ENCODE peak calls at places on chromosomes 4 and X, in seven cellular contexts. C, D, U, T, M, L and X are unnamed samples. For H3K27me3, the result is how much of the 10 kb centered on the place peaks cover.

GRCh38 chrX:18769364-18769763 is 61.9 kb downstream of the PPEF1 start:
- DNase-seq in L (no peak), M (no peak), C (no peak), T (no peak), U (no peak), D (no peak), X (no peak)

GRCh38 chrX:25968920-25969319 is 169.2 kb upstream of the MAGEB18 start:
- DNase-seq in L (peak), M (peak), U (no peak), D (no peak), T (no peak), C (no peak), X (no peak)

GRCh38 chr4:33751050-33751449 is 2493.3 kb downstream of the ARAP2 start:
- DNase-seq in D (no peak), U (no peak), C (no peak), T (no peak), L (no peak), M (no peak), X (no peak)

GRCh38 chr4:43243433-43244116 is 351.1 kb downstream of the GRXCR1 start:
- DNase-seq in T (no peak), L (no peak), U (no peak), D (no peak), C (no peak), M (no peak), X (no peak)

GRCh38 chrX:71017396-71017939 is 50.7 kb downstream of the SNX12 start:
- DNase-seq in U (no peak), C (no peak), D (no peak), T (no peak), M (peak), L (no peak), X (no peak)

GRCh38 chrX:107716045-107716684 is 59.4 kb downstream of the TSC22D3 start:
- DNase-seq in T (no peak), D (no peak), L (peak), U (no peak), C (peak), M (peak), X (peak)

GRCh38 chr4:167233523-167234387 is 539 bp downstream of the SPOCK3 start:
- DNase-seq in L (peak), T (no peak), D (no peak), C (no peak), M (peak), U (no peak), X (no peak)

GRCh38 chr4:1026115-1026514 is 14.7 kb downstream of the FGFRL1 start:
- DNase-seq in L (peak), D (no peak), C (peak), M (no peak), U (peak), T (no peak), X (no peak)

GRCh38 chr4:16597829-16598228 is 300.6 kb downstream of the LDB2 start:
- DNase-seq in C (no peak), L (no peak), D (no peak), U (no peak), T (no peak), M (peak), X (no peak)

GRCh38 chrX:57573754-57574153 is 18.1 kb upstream of the ZXDB start:
- DNase-seq in T (no peak), C (no peak), L (peak), M (no peak), D (no peak), U (no peak), X (no peak)

GRCh38 chr4:5160668-5161067 is 109.4 kb downstream of the STK32B start:
- DNase-seq in T (no peak), L (no peak), M (no peak), U (no peak), C (no peak), D (no peak), X (no peak)

DNA sequence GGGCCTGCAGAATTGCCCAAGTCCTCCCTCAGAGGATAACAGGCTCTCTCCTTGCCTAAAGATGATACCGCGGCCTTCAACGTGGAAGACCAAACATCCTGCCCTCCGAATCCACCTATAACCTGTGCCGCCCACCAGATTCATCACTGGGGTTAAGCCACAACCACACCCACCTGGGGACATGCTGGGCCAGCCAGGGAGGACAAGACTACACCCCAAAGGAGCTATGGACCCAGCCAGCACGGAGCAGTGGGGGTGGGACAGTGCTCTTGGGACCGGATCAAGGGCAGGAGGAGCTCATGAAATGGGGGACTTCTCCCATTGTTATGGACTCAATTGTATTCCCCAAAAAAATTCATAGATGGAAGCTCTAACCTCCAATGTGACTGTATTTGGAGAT is 6.8 kb upstream of the MAN2B2 start:
- DNase-seq in T (no peak), M (no peak), U (no peak), C (no peak), D (no peak), L (no peak), X (no peak)
- H3K27me3 ChIP-seq in T (under half), M (under half), U (under half), C (under half), D (under half), L (half or more), X (under half)

DNA sequence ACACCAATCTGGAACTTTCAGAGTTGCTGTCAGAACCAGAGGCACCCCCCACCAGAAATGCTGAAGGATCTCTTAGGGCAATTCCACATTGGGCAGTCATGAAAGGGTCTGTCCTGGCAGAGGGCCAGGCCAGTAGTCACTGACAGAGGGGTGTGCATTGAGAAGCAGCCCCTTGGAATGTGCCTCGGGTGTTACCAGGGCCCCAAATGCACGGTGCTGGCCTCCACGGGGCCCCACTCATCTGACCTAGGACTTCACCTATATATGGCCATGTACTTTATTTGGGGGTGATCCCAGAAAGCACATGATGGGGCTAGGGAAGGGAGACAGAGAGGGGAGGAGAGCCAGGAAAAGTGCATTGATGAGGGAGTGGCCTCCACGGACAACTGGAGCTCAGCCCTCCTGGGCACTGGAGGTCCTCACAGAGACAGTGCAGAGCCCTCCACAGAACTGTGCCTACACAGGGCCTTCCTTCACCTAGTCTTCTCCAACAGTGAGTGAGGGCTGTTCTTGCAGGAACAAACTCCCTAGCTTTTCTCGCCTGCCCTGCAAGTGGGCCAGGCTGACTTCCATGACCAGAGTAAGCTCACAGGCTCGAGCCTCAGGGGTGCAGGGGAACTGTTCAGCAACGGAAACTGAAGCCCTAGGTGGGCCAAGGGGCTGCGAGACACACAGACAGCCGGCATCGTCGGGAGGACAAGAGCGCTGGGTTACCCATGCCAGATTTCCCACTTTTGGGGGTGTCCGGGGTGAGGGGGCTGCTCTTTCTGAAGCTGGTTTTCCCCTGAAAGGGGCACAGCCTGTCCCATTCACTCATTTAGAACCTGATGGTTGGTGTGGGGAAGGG is 136.2 kb downstream of the HMX1 start:
- DNase-seq in C (peak), M (no peak), T (peak), D (no peak), U (peak), L (no peak), X (no peak)
- H3K4me3 ChIP-seq in C (no peak), M (no peak), T (no peak), D (no peak), U (no peak), L (no peak), X (no peak)

DNA sequence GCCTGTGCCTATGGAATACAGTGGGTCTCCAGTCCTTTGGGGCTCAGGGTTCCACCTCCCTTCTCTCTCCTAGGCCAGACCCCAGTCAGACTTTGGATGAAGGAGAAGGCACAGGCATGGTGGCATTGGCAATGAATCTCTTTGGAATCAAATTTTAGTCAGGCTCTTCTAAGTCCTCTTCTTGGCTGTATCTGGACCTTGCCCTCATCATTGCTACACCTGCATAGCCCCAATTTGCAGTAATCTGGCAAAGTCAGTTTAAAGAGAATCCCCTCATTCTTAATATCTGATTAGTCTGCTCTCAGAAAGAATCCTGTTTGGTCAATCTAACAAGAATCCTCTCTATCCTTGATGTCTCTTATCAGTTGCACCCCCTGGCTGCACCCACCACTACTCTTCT is 77.6 kb downstream of the SLC16A2 start:
- DNase-seq in C (no peak), D (no peak), U (no peak), M (no peak), T (no peak), L (no peak), X (no peak)
- H3K27me3 ChIP-seq in C (under half), D (under half), U (under half), M (under half), T (under half), L (under half), X (under half)

GRCh38 chr4:121823505-121824170 is at the start of gene CCNA2:
- DNase-seq in T (peak), D (peak), U (peak), M (peak), L (peak), C (peak), X (peak)
- H3K4me3 ChIP-seq in T (peak), D (peak), U (peak), M (peak), L (peak), C (peak), X (peak)

GRCh38 chr4:105563352-105563751 is 10.9 kb downstream of the ARHGEF38 start:
- DNase-seq in M (no peak), L (no peak), T (no peak), C (no peak), D (no peak), U (no peak), X (no peak)
- H3K27me3 ChIP-seq in M (under half), L (under half), T (under half), C (under half), D (under half), U (under half), X (under half)

GRCh38 chrX:38628587-38628986 is 67.2 kb downstream of the TSPAN7 start:
- DNase-seq in L (no peak), U (no peak), C (no peak), M (no peak), T (no peak), D (no peak), X (no peak)

GRCh38 chrX:38632516-38632915 is 71.2 kb downstream of the TSPAN7 start:
- DNase-seq in U (no peak), T (no peak), C (no peak), M (no peak), L (no peak), D (no peak), X (no peak)

DNA sequence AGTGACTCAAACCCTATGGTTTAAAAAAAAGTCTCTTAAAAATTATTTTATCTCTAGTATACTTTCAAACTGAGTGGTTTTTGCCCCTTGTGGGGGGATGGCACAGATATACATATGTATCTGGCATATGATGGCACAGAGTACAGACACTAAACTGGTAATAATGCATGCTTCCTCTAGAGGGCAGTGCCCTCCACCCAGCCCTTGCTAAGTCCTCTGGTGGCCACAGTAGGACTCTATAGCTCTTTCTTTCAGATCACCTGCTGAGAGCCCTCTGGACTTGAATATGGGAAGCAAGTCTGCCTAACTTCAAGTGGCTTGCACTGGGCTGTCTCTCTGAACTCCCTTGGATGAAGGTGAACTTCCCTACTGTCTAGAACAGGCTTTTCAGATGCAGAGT is 66.3 kb downstream of the TSPAN7 start:
- DNase-seq in U (no peak), M (peak), C (peak), T (no peak), L (peak), D (no peak), X (no peak)
- H3K4me3 ChIP-seq in U (no peak), M (no peak), C (no peak), T (no peak), L (no peak), D (no peak), X (no peak)

DNA sequence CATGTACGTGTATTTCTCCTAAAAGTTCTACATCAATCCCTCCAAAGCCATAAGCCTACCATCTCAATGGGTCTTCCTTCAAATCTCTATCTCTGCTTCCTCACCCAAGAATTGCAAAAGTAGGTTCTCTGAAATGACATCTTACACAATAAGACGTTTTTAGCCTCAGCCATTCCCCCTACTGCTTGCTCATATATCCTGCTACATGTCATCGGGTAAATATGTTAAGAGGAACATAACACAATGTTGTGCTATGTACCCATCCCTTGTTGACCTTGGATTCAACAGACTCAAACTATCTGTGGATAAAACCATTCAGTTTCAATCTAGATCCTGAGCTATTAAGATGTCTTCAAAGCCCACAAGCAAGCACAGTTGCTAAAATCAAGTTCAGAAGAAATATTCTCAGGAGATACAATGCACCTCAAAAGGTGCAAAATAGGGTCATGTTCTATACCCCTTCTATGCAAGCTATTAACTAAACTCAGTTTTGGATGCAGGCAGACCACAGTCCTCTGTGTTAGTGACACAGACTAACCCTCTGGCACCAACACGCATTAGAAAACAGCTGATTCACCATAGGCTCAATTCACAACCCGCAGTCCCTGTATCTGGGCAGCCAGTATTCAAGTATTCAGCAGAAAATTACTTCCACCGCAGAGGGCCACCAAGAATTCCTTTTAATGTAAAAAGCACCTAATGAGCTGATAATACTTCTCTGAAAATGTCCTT is 56.8 kb downstream of the CD99L2 start:
- DNase-seq in C (no peak), U (no peak), L (no peak), T (no peak), M (peak), D (no peak), X (no peak)
- H3K27me3 ChIP-seq in C (under half), U (under half), L (under half), T (under half), M (under half), D (under half), X (under half)

DNA sequence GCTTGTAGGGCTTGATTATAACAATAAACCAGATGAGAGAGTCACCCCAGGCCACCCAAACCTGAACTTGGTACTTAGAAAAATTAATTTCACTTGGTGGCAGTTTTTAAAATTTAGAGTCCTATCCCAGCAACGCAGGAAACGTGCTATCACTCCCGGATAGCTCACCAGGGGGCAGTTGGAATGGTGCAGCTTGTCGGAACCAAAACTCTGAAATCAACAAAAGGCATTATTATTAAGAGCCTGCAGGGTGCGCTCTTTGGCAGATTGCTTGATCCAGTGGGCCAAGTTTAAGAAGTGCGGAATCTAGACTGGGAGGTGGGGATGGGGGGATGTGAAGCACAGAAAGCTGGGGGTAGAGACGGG is 2.4 kb downstream of the FRAS1 start:
- DNase-seq in C (peak), D (peak), L (peak), U (no peak), T (peak), M (peak), X (peak)
- H3K4me3 ChIP-seq in C (no peak), D (peak), L (peak), U (peak), T (peak), M (no peak), X (peak)

GRCh38 chr4:41889328-41889727 is 45.9 kb upstream of the TMEM33 start:
- DNase-seq in T (no peak), M (no peak), L (no peak), D (no peak), U (no peak), C (no peak), X (no peak)
- H3K27me3 ChIP-seq in T (under half), M (under half), L (half or more), D (under half), U (under half), C (under half), X (under half)

DNA sequence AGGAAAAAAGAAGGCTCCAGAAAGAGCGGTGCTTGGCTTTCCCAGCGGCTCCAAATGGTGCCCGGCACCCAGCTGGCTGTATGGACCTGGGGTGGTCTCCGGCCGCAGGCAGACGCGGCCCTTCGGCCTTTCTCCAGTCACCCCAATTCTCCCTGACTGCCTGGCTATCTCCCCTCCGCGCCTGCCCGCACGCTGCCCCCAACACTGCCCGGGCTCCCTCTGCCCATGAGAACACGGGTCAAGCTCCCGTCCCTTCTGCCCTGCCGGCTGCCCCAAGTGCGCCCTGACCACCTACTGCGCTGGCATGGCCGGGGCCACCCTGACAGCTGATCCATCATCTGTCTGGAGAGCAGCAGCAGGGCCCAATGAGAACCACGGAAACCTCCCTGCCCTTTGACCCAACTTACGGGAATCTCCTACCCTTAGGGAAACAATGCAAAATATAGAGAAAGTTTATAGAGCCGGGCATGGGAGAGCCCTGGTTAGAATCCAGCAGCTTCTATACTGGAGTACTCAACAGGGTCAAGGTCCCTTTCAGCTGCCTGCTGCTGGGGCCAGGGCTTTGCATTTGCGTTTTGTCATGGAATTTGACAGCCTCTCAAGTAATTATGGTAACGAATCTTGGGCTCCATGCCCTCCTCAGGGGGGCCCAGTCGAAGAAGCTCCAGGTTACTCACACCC is 1.2 kb upstream of the FAM3A start:
- DNase-seq in T (peak), L (peak), C (no peak), D (no peak), M (no peak), U (no peak), X (no peak)
- H3K4me3 ChIP-seq in T (peak), L (peak), C (peak), D (peak), M (no peak), U (peak), X (no peak)